ENCODE peak calls at places on chromosomes 7 and 10, in four cellular contexts. K is body of pancreas, E is transverse colon, Z is upper lobe of left lung. I is an unnamed sample.

GRCh38 chr10:46540412-46541016 is 15.9 kb downstream of the GPRIN2 start:
- DNase-seq in E (peak; percentile 15), K (peak; percentile 13), Z (peak; percentile 20), I (peak; percentile 41)

GRCh38 chr10:36066102-36066501 is 424.0 kb upstream of the FZD8 start:
- DNase-seq in E (no peak), K (no peak), Z (no peak), I (no peak)

GRCh38 chr10:125709553-125710266 is 9.8 kb upstream of the EDRF1 start:
- DNase-seq in Z (no peak), E (no peak), K (no peak), I (no peak)

GRCh38 chr10:20641605-20642004 is 255.5 kb downstream of the NEBL start:
- DNase-seq in E (no peak), Z (no peak), K (no peak), I (no peak)

GRCh38 chr7:44505595-44505994 is 15.1 kb upstream of the NUDCD3 start:
- DNase-seq in Z (no peak), K (no peak), E (no peak), I (no peak)

GRCh38 chr7:2090526-2091520 is 141.9 kb downstream of the MAD1L1 start:
- DNase-seq in E (no peak), Z (no peak), K (no peak), I (no peak)

GRCh38 chr7:68684246-68684850 is 913.9 kb upstream of the AUTS2 start:
- DNase-seq in Z (no peak), K (no peak), E (no peak), I (no peak)

GRCh38 chr7:43193061-43193460 is 80.6 kb downstream of the HECW1 start:
- DNase-seq in E (no peak), Z (no peak), K (no peak), I (no peak)

GRCh38 chr7:37916673-37917660 is at the start of gene SFRP4:
- DNase-seq in E (peak; percentile 35), K (peak; percentile 72), Z (peak; percentile 47), I (peak; percentile 61)

GRCh38 chr10:93954726-93955363 is 38.9 kb upstream of the PLCE1 start:
- DNase-seq in Z (no peak), E (no peak), K (no peak), I (no peak)

GRCh38 chr7:42340462-42340861 is 103.5 kb upstream of the GLI3 start:
- DNase-seq in K (no peak), Z (no peak), E (no peak), I (no peak)

GRCh38 chr7:72445075-72445474 is 32.9 kb upstream of the CALN1 start:
- DNase-seq in K (no peak), Z (no peak), E (no peak), I (no peak)

GRCh38 chr10:53387546-53387945 is 615.0 kb upstream of the MBL2 start:
- DNase-seq in K (no peak), E (no peak), Z (no peak), I (no peak)

GRCh38 chr7:80593869-80594587 is 44.4 kb upstream of the CD36 start:
- DNase-seq in K (peak; percentile 17), E (no peak), Z (peak; percentile 83), I (peak; percentile 71)

GRCh38 chr10:97508342-97508741 is 9.6 kb downstream of the UBTD1 start:
- DNase-seq in E (no peak), Z (no peak), K (no peak), I (no peak)

GRCh38 chr7:46606771-46607170 is 685.7 kb upstream of the IGFBP3 start:
- DNase-seq in Z (no peak), K (no peak), E (no peak), I (no peak)

GRCh38 chr10:29757551-29758297 is 123.0 kb upstream of the SVIL start:
- DNase-seq in E (no peak), Z (no peak), K (peak; percentile 54), I (peak; percentile 44)

DNA sequence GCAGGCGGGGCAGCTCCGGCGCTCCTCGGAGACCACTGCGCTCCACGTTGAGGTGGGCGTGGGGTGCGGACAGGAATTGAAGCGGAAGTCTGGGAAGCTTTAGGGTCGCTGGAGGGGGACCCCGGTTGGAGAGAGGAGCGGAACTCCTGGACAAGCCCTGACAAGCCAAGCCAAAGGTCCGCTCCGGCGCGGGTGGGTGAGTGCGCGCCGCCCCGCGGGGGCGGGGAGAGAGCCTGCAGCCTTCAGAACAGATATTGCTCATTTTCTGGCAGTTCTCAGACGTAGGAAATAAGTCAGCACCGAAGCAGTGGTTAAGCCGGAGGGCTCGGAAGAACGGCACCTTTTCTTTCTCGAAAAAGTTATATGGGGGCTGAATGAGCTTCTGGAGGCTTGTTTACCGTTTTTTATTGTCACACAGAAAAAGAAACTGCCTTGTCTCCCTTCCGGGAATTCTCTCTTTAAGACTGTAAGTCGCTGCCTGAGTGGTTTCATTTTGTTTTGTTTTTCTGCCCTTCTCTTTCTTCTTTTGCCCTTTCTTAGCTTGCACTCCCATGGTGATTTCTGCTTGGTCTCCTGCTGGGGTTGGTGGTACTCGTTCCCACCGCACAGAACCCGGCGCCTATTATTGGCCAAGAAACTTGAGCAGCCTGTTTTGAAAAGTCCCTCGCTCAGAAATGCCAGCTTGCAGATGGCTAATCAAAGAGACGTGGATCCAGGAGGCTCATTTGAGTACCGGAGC is 732 bp downstream of the FAS start:
- DNase-seq in K (peak; percentile 49), Z (peak; percentile 70), E (peak; percentile 70), I (peak; percentile 81)
- TF ChIP-seq POLR2A in K (no peak), Z (peak; percentile 44), E (peak; percentile 53), I (no peak)

GRCh38 chr10:14604181-14605142 is 170.2 kb downstream of the FAM107B start:
- DNase-seq in Z (peak; percentile 83), E (peak; percentile 86), K (peak; percentile 85), I (peak; percentile 85)

GRCh38 chr10:14602807-14603538 is 171.7 kb downstream of the FAM107B start:
- DNase-seq in E (no peak), Z (no peak), K (no peak), I (no peak)

GRCh38 chr10:14600065-14600464 is 174.6 kb downstream of the FAM107B start:
- DNase-seq in E (no peak), Z (no peak), K (no peak), I (no peak)

GRCh38 chr10:14603539-14604102 is 171.1 kb downstream of the FAM107B start:
- DNase-seq in E (no peak), Z (no peak), K (no peak), I (peak; percentile 72)

DNA sequence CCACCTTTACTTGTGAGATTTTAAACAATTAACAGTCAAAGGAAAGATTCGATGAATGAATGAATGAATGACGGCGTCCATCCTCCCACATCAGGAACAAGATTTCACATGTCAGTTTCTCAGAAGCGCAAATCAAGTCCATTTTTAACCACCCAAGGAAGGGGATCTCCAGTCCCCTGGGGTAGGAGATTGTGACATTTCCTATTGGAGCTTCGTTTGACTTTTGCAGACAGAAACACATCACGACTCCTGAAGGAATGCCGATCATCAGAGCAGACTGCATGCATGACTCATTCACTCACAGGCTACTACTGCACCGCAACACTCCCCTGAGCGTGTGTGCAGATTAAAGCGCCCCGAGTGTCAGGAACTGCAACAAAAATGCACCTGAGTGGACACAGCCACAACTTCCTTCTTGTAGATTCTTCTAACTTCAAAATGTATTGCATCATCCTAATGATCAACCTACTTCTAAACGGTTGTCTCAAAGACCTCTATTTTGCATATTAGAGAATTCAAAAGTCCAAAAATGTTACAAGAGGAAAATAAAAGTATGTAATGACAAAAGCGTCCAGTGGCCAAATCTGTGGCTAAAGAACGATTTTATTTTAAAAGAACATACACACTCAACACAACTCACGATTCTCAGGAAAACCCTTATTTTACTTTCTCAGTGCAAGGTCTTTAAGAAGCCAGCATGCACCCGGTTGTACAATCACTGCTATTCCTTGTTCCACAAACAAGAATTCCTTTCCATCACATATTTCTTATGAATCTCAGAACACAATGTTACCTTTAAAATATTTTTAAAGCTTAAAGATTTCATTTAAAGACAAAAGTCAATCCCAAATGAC is 172.6 kb downstream of the FAM107B start:
- DNase-seq in E (peak; percentile 55), Z (peak; percentile 86), K (peak; percentile 61), I (no peak)
- TF ChIP-seq POLR2A in E (no peak), Z (no peak), K (no peak), I (no peak)

GRCh38 chr7:158432369-158433270 is 155.0 kb downstream of the PTPRN2 start:
- DNase-seq in E (peak; percentile 82), K (peak; percentile 53), Z (peak; percentile 58), I (no peak)
- TF ChIP-seq POLR2A in E (no peak), K (no peak), Z (no peak), I (no peak)

DNA sequence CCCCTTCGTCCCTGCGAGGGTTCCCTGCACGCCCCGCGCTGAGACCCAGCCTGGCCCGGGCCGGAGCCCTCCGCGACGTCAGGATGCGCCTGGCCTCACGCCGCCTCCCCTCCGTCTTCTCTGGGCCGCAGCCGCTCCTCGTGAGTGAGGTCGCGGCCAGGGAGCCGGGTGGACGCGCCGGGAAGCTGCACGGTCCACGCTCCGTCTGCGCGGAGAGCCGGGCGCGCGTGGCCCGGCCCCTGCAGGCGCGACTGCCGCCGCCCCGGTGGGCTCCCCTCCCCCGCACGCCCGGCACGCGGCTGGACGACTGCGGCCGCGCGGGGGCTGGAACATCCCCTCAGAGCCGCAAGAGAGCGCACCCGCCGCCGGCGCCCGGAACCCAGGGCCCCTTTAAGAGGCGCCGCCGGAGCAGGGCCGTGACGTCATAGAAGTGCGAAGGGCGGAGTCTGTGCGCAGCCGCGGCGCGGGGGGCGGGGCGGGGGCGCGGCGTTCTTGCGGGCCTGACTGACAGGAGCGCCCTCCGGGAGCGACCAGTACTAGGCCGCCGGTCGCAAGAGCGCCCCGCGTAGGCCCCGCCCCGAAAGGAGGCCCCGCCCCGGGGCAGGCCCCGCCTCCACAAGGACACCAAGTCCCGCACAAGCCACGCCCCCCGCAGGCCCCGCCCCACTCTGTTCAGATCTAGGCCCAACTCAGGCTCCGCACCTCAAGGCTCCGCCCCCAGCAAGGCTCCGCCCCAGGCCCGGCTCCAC is 449 bp upstream of the INPP5A start:
- DNase-seq in Z (peak; percentile 100), K (peak; percentile 100), E (peak; percentile 100), I (peak; percentile 100)
- TF ChIP-seq POLR2A in Z (peak; percentile 62), K (peak; percentile 32), E (peak; percentile 41), I (peak; percentile 27)

GRCh38 chr7:58086461-58086860 is 636.5 kb downstream of the ZNF716 start:
- DNase-seq in Z (no peak), E (no peak), K (no peak), I (no peak)

GRCh38 chr7:58087536-58088190 is 637.7 kb downstream of the ZNF716 start:
- DNase-seq in K (no peak), Z (no peak), E (no peak), I (peak; percentile 49)

GRCh38 chr7:58086871-58087535 is 637.0 kb downstream of the ZNF716 start:
- DNase-seq in Z (no peak), E (no peak), K (no peak), I (peak; percentile 73)
- TF ChIP-seq POLR2A in Z (no peak), E (no peak), K (no peak), I (no peak)

DNA sequence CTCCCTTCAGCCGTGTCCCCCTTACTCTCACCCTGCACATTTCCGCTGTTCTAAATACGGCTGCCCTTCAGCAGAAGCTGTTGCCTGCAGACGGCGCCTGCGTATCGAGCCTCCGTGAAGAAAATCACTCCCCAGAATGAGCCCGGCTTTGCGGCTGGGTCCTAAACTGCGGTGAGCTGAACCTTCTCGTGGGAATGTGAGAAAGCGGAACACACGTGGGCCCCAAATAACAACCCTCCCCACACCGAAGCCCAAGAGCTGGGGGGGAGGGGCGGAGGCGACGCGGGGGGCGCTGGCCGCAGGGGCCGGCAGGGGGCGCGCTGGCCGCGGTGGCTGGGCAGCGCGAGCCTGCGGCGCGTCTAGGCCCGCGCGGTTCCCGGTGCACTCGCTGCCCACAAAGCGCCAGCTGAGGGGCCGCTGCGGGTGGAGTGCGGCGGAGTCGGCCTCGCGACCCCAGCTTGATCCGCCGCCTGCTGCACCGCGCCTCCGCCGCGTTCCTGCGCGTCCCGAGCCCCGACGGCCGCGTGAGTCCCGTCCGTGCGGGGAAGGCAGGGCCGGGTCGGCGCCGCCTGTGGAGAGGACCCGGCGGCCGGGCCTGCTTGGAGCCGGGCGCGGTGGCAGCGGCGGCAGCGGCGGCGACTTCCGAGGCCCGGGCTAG is at the start of gene ZNF398:
- DNase-seq in Z (peak; percentile 83), E (peak; percentile 79), K (peak; percentile 74), I (peak; percentile 76)
- TF ChIP-seq POLR2A in Z (peak; percentile 57), E (peak; percentile 11), K (peak; percentile 51), I (no peak)

GRCh38 chr7:149624419-149625338 is 127.1 kb upstream of the ZNF746 start:
- DNase-seq in E (peak; percentile 95), Z (peak; percentile 97), K (peak; percentile 94), I (peak; percentile 96)
- TF ChIP-seq POLR2A in E (peak; percentile 82), Z (peak; percentile 78), K (peak; percentile 83), I (peak; percentile 68)